ENCODE peak calls at places on chromosomes 16 and 17, in nine cellular contexts. H is sigmoid colon, T is Peyer's patch, S is transverse colon, F is spleen, C is IMR-90, Q is upper lobe of left lung, E is HepG2, I is esophagus squamous epithelium. M is an unnamed sample. For H3K4me1, the result is how much of the 10 kb centered on the place peaks cover.

GRCh38 chr16:89115216-89115949 is 21.7 kb downstream of the ACSF3 start:
- DNase-seq in F (peak), E (no peak), H (peak), I (peak), S (peak), T (peak), C (no peak), Q (peak), M (peak)

GRCh38 chr16:60945225-60945624 is 1091.0 kb downstream of the CDH8 start:
- DNase-seq in I (no peak), Q (no peak), H (no peak), S (no peak), C (no peak), T (no peak), F (no peak), E (peak), M (no peak)

GRCh38 chr16:52191533-52192134 is 355.3 kb downstream of the TOX3 start:
- DNase-seq in E (peak), C (peak), S (peak), T (peak), I (no peak), F (peak), H (peak), Q (no peak), M (no peak)

GRCh38 chr17:15351925-15352324 is 10.5 kb upstream of the TEKT3 start:
- DNase-seq in S (peak), E (no peak), T (peak), Q (no peak), I (no peak), F (no peak), H (peak), C (peak), M (peak)

GRCh38 chr16:929674-930073 is 41.1 kb downstream of the LMF1 start:
- DNase-seq in T (no peak), C (no peak), F (peak), Q (peak), E (no peak), H (no peak), S (no peak), I (no peak), M (no peak)

GRCh38 chr16:11059588-11059987 is 115.2 kb downstream of the CLEC16A start:
- DNase-seq in S (no peak), C (no peak), F (no peak), E (no peak), H (peak), T (no peak), I (no peak), Q (no peak), M (no peak)

GRCh38 chr16:26642047-26642664 is 424.6 kb upstream of the C16orf82 start:
- DNase-seq in H (no peak), F (no peak), C (no peak), E (no peak), S (no peak), Q (no peak), T (no peak), I (no peak), M (no peak)

GRCh38 chr16:11914759-11915643 is 755 bp downstream of the GSPT1 start:
- DNase-seq in H (peak), Q (peak), F (peak), C (peak), S (peak), T (peak), E (no peak), I (no peak), M (peak)

GRCh38 chr17:16287563-16288027 is 65.7 kb downstream of the CENPV start:
- DNase-seq in E (peak), I (no peak), H (no peak), F (no peak), S (peak), T (peak), Q (no peak), C (peak), M (no peak)

GRCh38 chr16:29911676-29912010 is 11.4 kb downstream of the ASPHD1 start:
- DNase-seq in S (no peak), C (no peak), H (no peak), Q (peak), T (no peak), F (peak), E (no peak), I (no peak), M (no peak)

GRCh38 chr17:66040402-66040801 is 151.5 kb downstream of the CEP112 start:
- DNase-seq in E (peak), S (no peak), I (no peak), F (no peak), Q (no peak), T (no peak), H (no peak), C (no peak), M (no peak)

GRCh38 chr16:90010676-90011075 is 8.6 kb downstream of the DBNDD1 start:
- DNase-seq in T (no peak), E (no peak), Q (no peak), I (no peak), C (no peak), F (no peak), S (no peak), H (no peak), M (no peak)

GRCh38 chr16:48256579-48257177 is 9.3 kb upstream of the ABCC11 start:
- DNase-seq in T (no peak), E (no peak), I (no peak), Q (no peak), C (no peak), H (no peak), S (no peak), F (no peak), M (no peak)

GRCh38 chr17:83009414-83010322 is 69.7 kb upstream of the METRNL start:
- DNase-seq in E (no peak), F (no peak), H (no peak), Q (peak), I (no peak), C (no peak), T (no peak), S (no peak), M (no peak)

GRCh38 chr16:82456683-82457082 is 170.1 kb upstream of the CDH13 start:
- DNase-seq in H (no peak), I (no peak), S (peak), F (no peak), T (peak), E (peak), Q (peak), C (peak), M (peak)

GRCh38 chr16:59859606-59860402 is 1125.7 kb upstream of the GOT2 start:
- DNase-seq in T (no peak), E (no peak), S (no peak), H (no peak), F (no peak), I (no peak), Q (no peak), C (no peak), M (no peak)

GRCh38 chr16:75296606-75297005 is 45.2 kb upstream of the BCAR1 start:
- DNase-seq in F (no peak), E (no peak), Q (no peak), S (no peak), C (peak), H (peak), T (no peak), I (no peak), M (peak)

GRCh38 chr17:72120878-72121163 is at the start of gene SOX9:
- DNase-seq in S (peak), T (peak), E (peak), Q (no peak), C (peak), I (no peak), H (peak), F (no peak), M (peak)

GRCh38 chr16:68388124-68388523 is 60.2 kb downstream of the SMPD3 start:
- DNase-seq in C (no peak), I (no peak), Q (no peak), T (no peak), H (no peak), E (no peak), S (no peak), F (peak), M (no peak)

GRCh38 chr17:77696720-77697460 is 261.6 kb upstream of the TNRC6C start:
- DNase-seq in H (no peak), Q (no peak), F (no peak), C (no peak), T (peak), I (no peak), E (no peak), S (no peak), M (no peak)

GRCh38 chr16:58563235-58563634 is 47.9 kb downstream of the SETD6 start:
- DNase-seq in Q (no peak), S (no peak), F (no peak), H (no peak), E (no peak), C (peak), T (no peak), I (no peak), M (no peak)

GRCh38 chr16:22684282-22685161 is 129.4 kb upstream of the HS3ST2 start:
- DNase-seq in S (no peak), T (no peak), Q (no peak), C (peak), E (no peak), H (no peak), I (no peak), F (no peak), M (no peak)

GRCh38 chr17:57578608-57578990 is 166.5 kb downstream of the CCDC182 start:
- DNase-seq in C (peak), E (no peak), I (no peak), T (no peak), Q (no peak), S (no peak), H (no peak), F (no peak), M (no peak)

GRCh38 chr16:10878328-10878643 is 1.3 kb downstream of the CIITA start:
- DNase-seq in E (no peak), S (no peak), H (no peak), C (no peak), F (no peak), I (no peak), T (no peak), Q (no peak), M (no peak)

GRCh38 chr17:3558603-3559269 is 1.1 kb upstream of the TRPV3 start:
- DNase-seq in Q (peak), C (peak), T (peak), E (no peak), S (peak), I (peak), F (peak), H (no peak), M (peak)

GRCh38 chr16:15961557-15962205 is 12.3 kb downstream of the ABCC1 start:
- DNase-seq in C (no peak), T (no peak), Q (no peak), H (no peak), S (no peak), F (no peak), I (no peak), E (no peak), M (no peak)

GRCh38 chr17:58232707-58233156 is 5.7 kb upstream of the LPO start:
- DNase-seq in E (no peak), T (no peak), C (peak), F (no peak), Q (no peak), I (no peak), S (no peak), H (no peak), M (no peak)

DNA sequence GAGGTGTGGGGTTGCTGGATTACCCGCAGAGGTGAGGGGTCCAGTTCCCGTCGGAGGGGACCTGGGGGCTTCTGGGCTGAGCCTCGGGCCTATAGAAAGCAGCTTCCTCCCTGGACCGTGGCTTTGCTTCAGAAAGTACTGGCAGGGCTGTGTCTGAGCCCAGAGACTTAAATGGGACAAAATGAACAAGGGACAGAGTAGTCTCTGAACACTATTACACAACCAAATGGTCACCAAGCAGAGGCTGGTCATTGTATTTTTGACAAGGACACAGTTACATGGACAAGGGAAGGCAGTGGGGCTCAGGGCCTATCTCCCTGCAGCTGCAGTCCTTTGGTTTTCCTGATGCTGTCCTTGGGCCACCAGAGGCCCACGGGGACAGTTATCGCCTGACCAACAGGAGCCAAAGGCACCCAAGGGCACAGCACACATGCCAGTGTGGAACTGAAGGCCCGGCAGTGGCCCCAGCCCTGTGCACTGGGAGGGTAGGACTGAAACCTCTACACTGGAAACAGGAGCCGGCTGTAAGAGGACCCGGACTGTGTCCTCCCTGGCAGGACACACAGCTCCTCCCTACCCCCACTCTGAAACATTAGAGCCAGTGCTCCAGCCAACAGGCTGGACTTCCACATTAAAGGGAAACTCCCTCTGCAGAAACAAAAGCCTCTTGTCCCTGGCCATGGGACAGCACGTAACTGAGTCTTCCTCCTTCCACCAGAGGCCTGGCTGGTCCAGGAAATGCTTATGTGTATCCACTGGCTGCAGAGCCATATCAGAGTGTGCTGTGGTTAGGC is 26.0 kb upstream of the ERN1 start:
- DNase-seq in Q (peak), F (peak), S (peak), E (peak), C (peak), I (no peak), T (no peak), H (peak), M (peak)
- TF ChIP-seq POLR2A in Q (no peak), F (no peak), S (no peak), E (peak), C (no peak), I (no peak), T (no peak), H (no peak), M (peak)

GRCh38 chr17:50660887-50661345 is 26.2 kb downstream of the ABCC3 start:
- DNase-seq in F (no peak), T (no peak), I (no peak), H (no peak), S (no peak), E (no peak), C (no peak), Q (no peak), M (no peak)
- H3K4me1 ChIP-seq in F (half or more), T (half or more), I (under half), H (under half), S (under half), E (half or more), C (under half), Q (under half), M (under half)

GRCh38 chr17:7476951-7477350 is 2.5 kb downstream of the ZBTB4 start:
- DNase-seq in F (no peak), C (no peak), Q (no peak), E (no peak), S (no peak), H (no peak), I (no peak), T (no peak), M (no peak)

GRCh38 chr17:7479139-7479388 is 367 bp downstream of the ZBTB4 start:
- DNase-seq in S (no peak), C (no peak), T (no peak), I (no peak), F (no peak), H (no peak), E (no peak), Q (no peak), M (no peak)

GRCh38 chr17:7477392-7478275 is 1.8 kb downstream of the ZBTB4 start:
- DNase-seq in C (peak), E (peak), I (no peak), S (peak), F (peak), Q (peak), H (peak), T (no peak), M (peak)

GRCh38 chr17:7479389-7480192 is at the start of gene ZBTB4:
- DNase-seq in F (peak), T (peak), S (peak), C (peak), I (no peak), H (peak), Q (peak), E (peak), M (peak)

DNA sequence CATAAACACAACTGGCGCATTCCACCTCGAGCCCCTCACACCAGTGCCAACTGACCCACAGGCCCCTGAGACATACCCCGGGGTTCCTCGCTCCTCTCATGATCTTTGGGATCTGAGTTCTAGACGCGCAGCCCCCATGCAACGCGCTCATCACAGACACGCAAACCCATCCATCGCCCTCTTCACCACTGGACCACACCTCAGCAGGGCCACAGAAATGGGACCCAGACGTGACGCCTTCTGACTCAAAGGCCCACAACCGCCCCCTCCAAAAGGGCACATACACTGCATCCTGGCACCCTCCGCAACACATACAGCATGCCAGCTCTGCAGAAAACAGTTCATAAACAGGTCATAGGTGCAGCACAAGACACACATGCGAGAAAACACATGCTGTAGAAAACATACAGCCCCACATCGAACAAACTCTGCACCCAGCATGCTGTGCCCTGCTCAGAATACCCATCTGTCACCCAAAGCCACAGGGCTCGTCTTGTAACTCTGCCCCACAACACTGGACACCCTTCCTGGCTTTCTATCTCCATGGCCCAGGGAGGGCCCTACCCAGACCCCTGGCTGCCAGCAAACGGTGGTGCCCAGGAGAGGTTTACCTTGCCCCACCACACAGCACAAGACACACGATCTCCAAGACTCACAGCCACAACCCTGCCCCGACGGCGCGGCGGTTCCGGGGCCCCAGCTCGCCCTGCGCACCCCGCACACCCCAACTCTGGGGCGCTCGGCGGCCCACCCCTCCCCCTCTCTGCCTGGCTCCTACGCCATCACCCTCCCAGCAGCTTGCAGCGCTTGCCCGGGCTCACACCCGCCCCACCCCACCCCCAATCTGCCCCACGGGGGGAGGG is 924 bp downstream of the ZBTB4 start:
- DNase-seq in C (peak), S (peak), H (peak), F (peak), I (no peak), Q (peak), E (no peak), T (peak), M (peak)
- TF ChIP-seq POLR2A in C (peak), S (peak), H (no peak), F (no peak), I (no peak), Q (no peak), E (no peak), T (no peak), M (peak)

GRCh38 chr16:85580684-85581083 is 32.4 kb upstream of the GSE1 start:
- DNase-seq in H (no peak), Q (no peak), T (no peak), F (no peak), I (no peak), C (no peak), E (no peak), S (no peak), M (no peak)
- H3K4me1 ChIP-seq in H (half or more), Q (half or more), T (half or more), F (half or more), I (under half), C (under half), E (under half), S (under half), M (under half)

DNA sequence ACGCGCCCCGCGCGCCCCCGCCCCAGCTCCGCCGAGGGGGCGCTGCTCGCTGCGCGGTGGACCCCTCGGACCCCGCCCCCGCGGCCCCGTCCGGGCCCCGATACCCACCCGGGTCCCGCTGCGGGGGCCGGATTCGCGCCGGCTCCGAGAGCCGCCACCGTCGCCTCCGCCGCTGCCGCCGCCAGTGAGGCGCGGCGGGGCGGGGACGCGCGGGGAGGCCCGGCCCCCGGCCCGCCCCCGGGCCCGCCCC is at the start of gene TBC1D16:
- DNase-seq in F (no peak), Q (no peak), E (no peak), I (no peak), T (no peak), C (no peak), H (no peak), S (no peak), M (no peak)
- TF ChIP-seq POLR2A in F (no peak), Q (no peak), E (no peak), I (no peak), T (no peak), C (no peak), H (no peak), S (no peak), M (peak)

M was measured in gastrocnemius medialis.